ENCODE peak calls at places on chromosomes 16 and 17, in four cellular contexts. One of them, this sample, is unnamed.

GRCh38 chr17:79836952-79837887 is 2.0 kb downstream of the CBX4 start:
- DNase-seq in GM12891: peak
- DNase-seq in GM12878: no peak
- DNase-seq in K562: no peak
- DNase-seq in this sample: peak

GRCh38 chr16:69495821-69496220 is 69.9 kb upstream of the NFAT5 start:
- DNase-seq in GM12878: no peak
- DNase-seq in K562: no peak
- DNase-seq in GM12891: no peak
- DNase-seq in this sample: no peak

GRCh38 chr17:3867606-3868005 is 21.6 kb upstream of the NCBP3 start:
- DNase-seq in K562: no peak
- DNase-seq in GM12891: no peak
- DNase-seq in GM12878: no peak
- DNase-seq in this sample: no peak

GRCh38 chr16:3215601-3216262 is 19.2 kb downstream of the ZNF200 start:
- DNase-seq in GM12878: no peak
- DNase-seq in GM12891: no peak
- DNase-seq in K562: no peak
- DNase-seq in this sample: no peak

GRCh38 chr17:76265624-76266243 is 586 bp downstream of the UBALD2 start:
- DNase-seq in K562: peak
- DNase-seq in GM12878: no peak
- DNase-seq in GM12891: no peak
- DNase-seq in this sample: no peak

GRCh38 chr16:89920723-89921122 is 2.1 kb downstream of the MC1R start:
- DNase-seq in GM12878: no peak
- DNase-seq in GM12891: no peak
- DNase-seq in K562: no peak
- DNase-seq in this sample: no peak

GRCh38 chr17:50476545-50477315 is 1.9 kb upstream of the RSAD1 start:
- DNase-seq in K562: no peak
- DNase-seq in GM12891: no peak
- DNase-seq in GM12878: no peak
- DNase-seq in this sample: no peak

GRCh38 chr17:72812823-72813222 is 279.7 kb downstream of the SLC39A11 start:
- DNase-seq in K562: no peak
- DNase-seq in GM12878: no peak
- DNase-seq in GM12891: no peak
- DNase-seq in this sample: no peak

GRCh38 chr16:77896357-77896972 is 108.1 kb downstream of the VAT1L start:
- DNase-seq in GM12878: no peak
- DNase-seq in K562: no peak
- DNase-seq in GM12891: no peak
- DNase-seq in this sample: no peak

GRCh38 chr16:12874135-12874534 is 27.3 kb upstream of the SHISA9 start:
- DNase-seq in GM12891: no peak
- DNase-seq in K562: no peak
- DNase-seq in GM12878: no peak
- DNase-seq in this sample: no peak

GRCh38 chr16:23999663-24000062 is 163.9 kb downstream of the PRKCB start:
- DNase-seq in GM12891: no peak
- DNase-seq in K562: no peak
- DNase-seq in GM12878: peak
- DNase-seq in this sample: no peak

GRCh38 chr16:75064403-75065148 is 52.0 kb downstream of the LDHD start:
- DNase-seq in K562: no peak
- DNase-seq in GM12891: no peak
- DNase-seq in GM12878: no peak
- DNase-seq in this sample: peak

GRCh38 chr17:17375826-17376225 is 72.7 kb downstream of the NT5M start:
- DNase-seq in GM12891: no peak
- DNase-seq in K562: no peak
- DNase-seq in GM12878: no peak
- DNase-seq in this sample: no peak

GRCh38 chr16:13376174-13376573 is 474.8 kb downstream of the SHISA9 start:
- DNase-seq in GM12891: no peak
- DNase-seq in GM12878: no peak
- DNase-seq in K562: no peak
- DNase-seq in this sample: no peak

GRCh38 chr16:88651276-88651988 is 579 bp upstream of the CYBA start:
- DNase-seq in GM12891: peak
- DNase-seq in K562: peak
- DNase-seq in GM12878: peak
- DNase-seq in this sample: no peak

GRCh38 chr17:27522028-27522639 is 65.9 kb downstream of the KSR1 start:
- DNase-seq in GM12878: no peak
- DNase-seq in K562: no peak
- DNase-seq in GM12891: no peak
- DNase-seq in this sample: no peak

GRCh38 chr17:29614345-29615047 is 8.2 kb downstream of the CORO6 start:
- DNase-seq in K562: no peak
- DNase-seq in GM12878: no peak
- DNase-seq in GM12891: no peak
- DNase-seq in this sample: no peak

GRCh38 chr17:29616300-29617048 is 6.2 kb downstream of the CORO6 start:
- DNase-seq in GM12878: no peak
- DNase-seq in K562: no peak
- DNase-seq in GM12891: no peak
- DNase-seq in this sample: no peak

GRCh38 chr17:29613856-29614255 is 8.9 kb downstream of the CORO6 start:
- DNase-seq in K562: no peak
- DNase-seq in GM12891: no peak
- DNase-seq in GM12878: no peak
- DNase-seq in this sample: no peak

GRCh38 chr17:29615492-29616299 is 7.0 kb downstream of the CORO6 start:
- DNase-seq in GM12878: no peak
- DNase-seq in K562: peak
- DNase-seq in GM12891: peak
- DNase-seq in this sample: peak

GRCh38 chr17:29615048-29615385 is 7.7 kb downstream of the CORO6 start:
- DNase-seq in GM12891: peak
- DNase-seq in K562: peak
- DNase-seq in GM12878: no peak
- DNase-seq in this sample: no peak
- TF ChIP-seq SPI1 in GM12891: no peak
- TF ChIP-seq SPI1 in K562: no peak
- TF ChIP-seq SPI1 in GM12878: no peak
- TF ChIP-seq SPI1 in this sample: no peak

GRCh38 chr17:58174871-58175270 is 8.1 kb downstream of the OR4D2 start:
- DNase-seq in GM12891: no peak
- DNase-seq in K562: no peak
- DNase-seq in GM12878: no peak
- DNase-seq in this sample: no peak

GRCh38 chr17:58172369-58173071 is 5.7 kb downstream of the OR4D2 start:
- DNase-seq in K562: peak
- DNase-seq in GM12891: no peak
- DNase-seq in GM12878: peak
- DNase-seq in this sample: no peak

GRCh38 chr17:58181796-58182195 is 10.7 kb upstream of the EPX start:
- DNase-seq in GM12878: no peak
- DNase-seq in GM12891: no peak
- DNase-seq in K562: no peak
- DNase-seq in this sample: no peak

DNA sequence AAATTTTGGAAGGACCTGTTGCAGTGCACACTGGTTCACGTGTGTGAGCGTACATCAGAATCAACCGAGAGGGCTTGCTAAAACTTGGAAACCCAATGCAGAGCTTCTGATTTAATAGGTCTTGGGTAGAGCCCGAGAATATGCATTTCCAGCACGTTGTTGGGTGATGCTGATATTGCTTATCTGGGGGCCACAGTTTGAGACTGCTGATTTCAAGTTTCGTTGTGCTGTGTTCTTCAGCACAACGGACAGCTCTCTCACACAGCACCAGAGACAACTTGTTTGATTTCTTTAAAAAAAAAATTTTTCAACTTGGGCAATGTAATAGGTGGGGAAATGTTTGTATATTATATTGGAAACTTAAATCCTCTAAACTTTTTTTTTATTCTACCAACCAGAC is 9.4 kb downstream of the OR4D2 start:
- DNase-seq in K562: no peak
- DNase-seq in GM12878: no peak
- DNase-seq in GM12891: no peak
- DNase-seq in this sample: no peak
- TF ChIP-seq SPI1 in K562: no peak
- TF ChIP-seq SPI1 in GM12878: no peak
- TF ChIP-seq SPI1 in GM12891: no peak
- TF ChIP-seq SPI1 in this sample: no peak

DNA sequence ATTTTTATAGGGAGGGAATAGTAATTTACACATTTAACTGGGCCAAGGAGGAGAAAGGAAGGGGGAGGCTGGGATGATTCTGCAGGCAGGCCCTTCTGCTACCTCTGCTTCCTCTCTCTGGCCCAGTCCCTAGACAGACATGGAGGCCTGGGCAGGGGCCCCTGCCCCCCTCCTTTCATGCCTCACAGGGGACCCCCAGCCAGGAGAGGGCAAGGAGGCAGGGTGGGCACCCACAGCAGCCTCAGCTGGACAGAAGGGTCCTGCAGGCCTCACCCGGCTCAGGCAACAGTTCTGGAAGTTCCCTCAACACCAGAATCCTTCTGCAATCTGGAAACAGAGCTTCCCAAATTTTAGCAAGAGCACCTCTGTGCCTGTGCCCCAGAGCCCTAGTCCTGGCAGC is 8.7 kb downstream of the ARHGAP27 start:
- DNase-seq in GM12878: no peak
- DNase-seq in K562: no peak
- DNase-seq in GM12891: no peak
- DNase-seq in this sample: no peak
- TF ChIP-seq SPI1 in GM12878: no peak
- TF ChIP-seq SPI1 in K562: no peak
- TF ChIP-seq SPI1 in GM12891: no peak
- TF ChIP-seq SPI1 in this sample: no peak

GRCh38 chr17:10036511-10037061 is 131.5 kb upstream of the RCVRN start:
- DNase-seq in K562: no peak
- DNase-seq in GM12891: no peak
- DNase-seq in GM12878: no peak
- DNase-seq in this sample: no peak

GRCh38 chr17:10041916-10042588 is 137.0 kb upstream of the RCVRN start:
- DNase-seq in K562: no peak
- DNase-seq in GM12891: no peak
- DNase-seq in GM12878: peak
- DNase-seq in this sample: no peak

GRCh38 chr17:10042589-10043244 is 137.6 kb upstream of the RCVRN start:
- DNase-seq in GM12891: no peak
- DNase-seq in GM12878: no peak
- DNase-seq in K562: no peak
- DNase-seq in this sample: no peak

GRCh38 chr17:10046259-10046658 is 141.2 kb upstream of the RCVRN start:
- DNase-seq in K562: no peak
- DNase-seq in GM12891: no peak
- DNase-seq in GM12878: no peak
- DNase-seq in this sample: no peak

DNA sequence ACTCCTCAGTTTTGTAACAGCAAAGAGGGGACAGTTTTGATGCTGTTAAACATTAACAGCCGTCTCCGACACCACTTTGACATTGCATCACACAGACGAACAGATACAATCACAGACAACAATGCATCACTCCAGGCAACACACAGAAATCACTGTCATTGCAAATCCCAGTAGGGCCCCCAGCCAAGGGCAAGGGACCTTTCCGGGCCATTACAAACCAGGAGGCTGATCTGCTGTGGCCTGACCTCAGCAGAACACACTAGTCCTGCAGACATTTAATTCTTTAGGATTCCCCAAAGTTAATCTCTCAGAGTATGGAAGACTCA is 136.2 kb upstream of the RCVRN start:
- DNase-seq in GM12891: no peak
- DNase-seq in GM12878: no peak
- DNase-seq in K562: no peak
- DNase-seq in this sample: no peak
- TF ChIP-seq SPI1 in GM12891: no peak
- TF ChIP-seq SPI1 in GM12878: no peak
- TF ChIP-seq SPI1 in K562: no peak
- TF ChIP-seq SPI1 in this sample: no peak

GRCh38 chr16:67028555-67029248 is at the start of gene CBFB:
- DNase-seq in K562: peak
- DNase-seq in GM12878: peak
- DNase-seq in GM12891: peak
- DNase-seq in this sample: peak

GRCh38 chr16:67027046-67027445 is 1.9 kb upstream of the CBFB start:
- DNase-seq in K562: no peak
- DNase-seq in GM12878: no peak
- DNase-seq in GM12891: no peak
- DNase-seq in this sample: no peak

GRCh38 chr16:67028167-67028554 is 788 bp upstream of the CBFB start:
- DNase-seq in GM12891: no peak
- DNase-seq in K562: no peak
- DNase-seq in GM12878: no peak
- DNase-seq in this sample: no peak

GRCh38 chr16:67030221-67030962 is 1.4 kb downstream of the CBFB start:
- DNase-seq in K562: no peak
- DNase-seq in GM12878: no peak
- DNase-seq in GM12891: no peak
- DNase-seq in this sample: no peak

DNA sequence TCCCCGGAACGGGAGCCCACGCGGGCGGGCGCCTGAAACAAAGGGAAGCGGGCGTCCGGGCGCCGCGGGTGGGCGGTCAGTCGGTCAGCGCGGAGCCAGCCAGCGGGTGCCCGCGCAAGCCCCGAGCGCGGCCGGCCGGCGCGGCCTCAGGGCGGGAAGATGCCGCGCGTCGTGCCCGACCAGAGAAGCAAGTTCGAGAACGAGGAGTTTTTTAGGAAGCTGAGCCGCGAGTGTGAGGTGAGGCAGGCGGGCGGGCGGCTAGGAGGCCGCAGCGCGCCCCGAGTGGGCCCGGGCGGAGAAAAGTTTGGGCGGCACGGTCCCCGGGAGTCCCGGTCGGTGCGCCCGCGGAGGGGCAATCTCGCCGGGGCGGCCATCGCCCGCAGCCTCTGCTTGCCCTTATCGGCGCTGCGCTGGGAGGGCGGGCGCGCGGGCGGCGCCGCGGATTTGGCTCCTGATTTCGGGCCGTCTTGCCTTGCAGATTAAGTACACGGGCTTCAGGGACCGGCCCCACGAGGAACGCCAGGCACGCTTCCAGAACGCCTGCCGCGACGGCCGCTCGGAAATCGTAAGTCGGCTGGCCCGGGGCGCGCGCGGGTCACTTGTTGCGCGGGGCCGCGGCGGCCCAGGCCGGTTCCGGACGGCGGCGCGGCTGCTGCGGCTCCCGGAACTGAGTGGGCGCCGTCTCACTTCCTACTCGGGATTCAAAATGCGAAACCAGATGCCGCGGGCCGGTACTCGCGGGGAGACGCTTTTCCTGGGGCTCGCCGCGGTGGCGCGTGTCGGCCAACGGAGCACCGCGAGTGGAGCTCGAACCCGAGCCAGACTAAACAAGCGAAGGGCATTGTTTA is 524 bp downstream of the CBFB start:
- DNase-seq in GM12878: no peak
- DNase-seq in K562: peak
- DNase-seq in GM12891: peak
- DNase-seq in this sample: peak
- TF ChIP-seq SPI1 in GM12878: peak
- TF ChIP-seq SPI1 in K562: peak
- TF ChIP-seq SPI1 in GM12891: peak
- TF ChIP-seq SPI1 in this sample: peak

GRCh38 chr17:48244121-48244711 is 136.7 kb downstream of the SNX11 start:
- DNase-seq in GM12878: no peak
- DNase-seq in GM12891: no peak
- DNase-seq in K562: no peak
- DNase-seq in this sample: no peak
- TF ChIP-seq SPI1 in GM12878: no peak
- TF ChIP-seq SPI1 in GM12891: no peak
- TF ChIP-seq SPI1 in K562: no peak
- TF ChIP-seq SPI1 in this sample: no peak